ENCODE peak calls at places on chromosome 6, in six cellular contexts. S is CD8-positive, alpha-beta T cell; Q is mesothelial cell of epicardium; G is MM.1S; C is natural killer cell; Y is fibroblast of lung. J is an unnamed sample.

GRCh38 chr6:42781811-42782688 is at the start of gene BICRAL:
- DNase-seq in Q (peak; percentile 34), C (peak; percentile 74), S (peak; percentile 78), Y (peak; percentile 89), G (peak; percentile 58), J (peak; percentile 46)

GRCh38 chr6:150691463-150691862 is 91.8 kb downstream of the PLEKHG1 start:
- DNase-seq in G (no peak), C (no peak), S (no peak), Y (peak; percentile 53), Q (no peak), J (no peak)

GRCh38 chr6:82006027-82006738 is 241.4 kb downstream of the IBTK start:
- DNase-seq in S (no peak), Q (no peak), Y (peak; percentile 47), C (no peak), G (peak; percentile 56), J (no peak)

GRCh38 chr6:56693988-56694387 is 51.3 kb upstream of the DST start:
- DNase-seq in S (no peak), G (no peak), Q (no peak), Y (peak; percentile 43), C (no peak), J (no peak)

GRCh38 chr6:155429321-155429893 is 26.2 kb downstream of the NOX3 start:
- DNase-seq in Y (no peak), Q (no peak), S (no peak), G (no peak), C (no peak), J (no peak)

GRCh38 chr6:166659581-166659980 is 32.5 kb upstream of the RPS6KA2 start:
- DNase-seq in S (no peak), G (no peak), C (no peak), Q (no peak), Y (no peak), J (no peak)

GRCh38 chr6:90370493-90370959 is 73.9 kb upstream of the BACH2 start:
- DNase-seq in S (no peak), G (no peak), C (no peak), Y (peak; percentile 29), Q (no peak), J (no peak)

GRCh38 chr6:72461144-72461543 is 160.7 kb upstream of the KCNQ5 start:
- DNase-seq in Y (peak; percentile 55), S (no peak), Q (no peak), C (no peak), G (peak; percentile 62), J (no peak)

GRCh38 chr6:10412165-10412947 is 2.5 kb downstream of the TFAP2A start:
- DNase-seq in C (no peak), S (no peak), Y (peak; percentile 27), Q (no peak), G (peak; percentile 75), J (no peak)

DNA sequence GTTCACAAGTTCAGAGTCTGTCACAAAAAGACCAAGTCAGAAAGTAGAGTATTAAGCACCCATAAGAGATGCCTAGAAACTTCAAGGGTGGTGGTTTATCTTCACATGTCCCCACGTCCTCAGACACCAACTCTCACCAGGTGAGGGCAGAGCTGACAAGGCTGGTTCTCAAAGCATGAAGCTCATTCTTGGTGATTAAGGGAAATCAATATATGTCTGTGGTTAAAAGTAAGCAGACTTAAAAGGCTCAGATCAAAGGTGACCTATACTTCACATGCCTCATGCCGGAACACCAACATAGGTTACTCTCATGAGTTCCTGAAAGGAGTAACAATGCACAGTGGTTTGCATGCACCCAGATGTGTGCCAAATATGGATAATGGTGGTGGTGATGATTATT is 27.0 kb downstream of the IL17A start:
- DNase-seq in C (no peak), Y (no peak), S (no peak), Q (no peak), G (peak; percentile 28), J (no peak)
- TF ChIP-seq CTCF in C (no peak), Y (no peak), S (no peak), Q (no peak), G (peak; percentile 43), J (no peak)

GRCh38 chr6:159693128-159693893 is at the start of gene SOD2:
- DNase-seq in S (peak; percentile 81), Y (peak; percentile 72), Q (peak; percentile 50), C (peak; percentile 83), G (peak; percentile 81), J (peak; percentile 82)
- TF ChIP-seq CTCF in S (no peak), Y (no peak), Q (no peak), C (no peak), G (no peak), J (no peak)

GRCh38 chr6:39301606-39302005 is 12.6 kb downstream of the KCNK17 start:
- DNase-seq in Q (no peak), S (no peak), C (no peak), Y (no peak), G (no peak), J (no peak)
- TF ChIP-seq CTCF in Q (no peak), S (no peak), C (no peak), Y (peak; percentile 7), G (peak; percentile 38), J (peak; percentile 43)

DNA sequence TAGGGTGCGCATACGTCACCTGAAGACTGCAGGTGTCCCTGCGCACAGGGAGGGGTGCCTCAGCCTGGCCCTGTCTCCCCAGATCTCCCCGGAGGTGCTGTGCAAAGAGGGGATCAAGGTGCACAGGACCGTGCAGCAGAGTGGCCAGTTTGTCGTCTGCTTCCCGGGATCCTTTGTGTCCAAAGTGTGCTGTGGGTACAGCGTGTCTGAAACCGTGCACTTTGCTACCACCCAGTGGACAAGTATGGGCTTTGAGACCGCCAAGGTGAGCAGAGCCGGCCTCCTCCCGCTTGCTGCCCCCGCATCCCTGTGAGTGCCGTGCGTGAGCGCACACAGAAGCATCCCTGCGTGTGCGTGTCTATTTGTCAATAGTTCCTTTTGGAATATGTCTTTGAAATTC is 150.7 kb downstream of the DTNBP1 start:
- DNase-seq in S (no peak), C (no peak), Q (no peak), G (no peak), Y (peak; percentile 18), J (no peak)
- TF ChIP-seq CTCF in S (no peak), C (no peak), Q (no peak), G (no peak), Y (peak; percentile 20), J (peak; percentile 19)

DNA sequence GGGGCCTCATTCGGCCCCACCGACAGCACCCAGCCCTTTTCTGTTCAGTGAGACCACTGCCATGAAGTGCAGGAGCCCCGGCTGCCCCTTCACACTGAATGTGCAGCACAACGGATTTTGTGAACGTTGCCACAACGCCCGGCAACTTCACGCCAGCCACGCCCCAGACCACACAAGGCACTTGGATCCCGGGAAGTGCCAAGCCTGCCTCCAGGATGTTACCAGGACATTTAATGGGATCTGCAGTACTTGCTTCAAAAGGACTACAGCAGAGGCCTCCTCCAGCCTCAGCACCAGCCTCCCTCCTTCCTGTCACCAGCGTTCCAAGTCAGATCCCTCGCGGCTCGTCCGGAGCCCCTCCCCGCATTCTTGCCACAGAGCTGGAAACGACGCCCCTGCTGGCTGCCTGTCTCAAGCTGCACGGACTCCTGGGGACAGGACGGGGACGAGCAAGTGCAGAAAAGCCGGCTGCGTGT is 11.8 kb downstream of the TNFAIP3 start:
- DNase-seq in S (no peak), Q (no peak), G (no peak), Y (no peak), C (no peak), J (no peak)
- TF ChIP-seq CTCF in S (no peak), Q (no peak), G (no peak), Y (no peak), C (no peak), J (peak; percentile 39)